ENCODE peak calls at places on chromosomes 6 and 20, in five cellular contexts. R is OCI-LY7, H is A549, C is psoas muscle, L is ovary. W is an unnamed sample.

GRCh38 chr20:14193885-14194284 is 143.5 kb downstream of the FLRT3 start:
- DNase-seq in R (no peak), H (peak), C (no peak), L (no peak), W (no peak)

GRCh38 chr6:106116125-106116524 is 30.0 kb downstream of the PRDM1 start:
- DNase-seq in R (no peak), H (no peak), C (no peak), L (no peak), W (no peak)

GRCh38 chr20:1924910-1925861 is 30.0 kb downstream of the SIRPA start:
- DNase-seq in R (no peak), H (peak), C (no peak), L (no peak), W (no peak)

GRCh38 chr20:37763105-37763504 is 69.3 kb downstream of the CTNNBL1 start:
- DNase-seq in R (no peak), H (no peak), C (no peak), L (no peak), W (no peak)

GRCh38 chr6:113644861-113645575 is 212.1 kb upstream of the MARCKS start:
- DNase-seq in R (no peak), H (no peak), C (no peak), L (no peak), W (no peak)

GRCh38 chr6:25682324-25682723 is 30.3 kb downstream of the SCGN start:
- DNase-seq in R (no peak), H (no peak), C (no peak), L (no peak), W (no peak)

GRCh38 chr20:50724851-50725721 is 6.3 kb upstream of the PARD6B start:
- DNase-seq in R (no peak), H (peak), C (peak), L (peak), W (peak)

GRCh38 chr6:151493495-151494234 is at the start of gene CCDC170:
- DNase-seq in R (no peak), H (peak), C (peak), L (peak), W (no peak)

GRCh38 chr6:35330541-35331119 is 11.7 kb upstream of the PPARD start:
- DNase-seq in R (no peak), H (no peak), C (no peak), L (no peak), W (no peak)

GRCh38 chr6:26215200-26216014 is 128.2 kb downstream of the HFE start:
- DNase-seq in R (peak), H (no peak), C (no peak), L (peak), W (no peak)

GRCh38 chr6:130470777-130471176 is 105.0 kb downstream of the TMEM200A start:
- DNase-seq in R (no peak), H (no peak), C (no peak), L (no peak), W (no peak)

GRCh38 chr20:35600176-35600995 is 15.2 kb upstream of the SPAG4 start:
- DNase-seq in R (no peak), H (no peak), C (peak), L (peak), W (no peak)

GRCh38 chr6:36781669-36782068 is 57.6 kb downstream of the CPNE5 start:
- DNase-seq in R (no peak), H (no peak), C (no peak), L (no peak), W (peak)

GRCh38 chr6:142926494-142927273 is 18.3 kb downstream of the HIVEP2 start:
- DNase-seq in R (peak), H (peak), C (peak), L (peak), W (peak)

GRCh38 chr20:33897313-33897912 is 86.3 kb downstream of the CHMP4B start:
- DNase-seq in R (no peak), H (no peak), C (no peak), L (no peak), W (no peak)

GRCh38 chr6:2748183-2748582 is 2.5 kb downstream of the MYLK4 start:
- DNase-seq in R (no peak), H (no peak), C (peak), L (no peak), W (no peak)

GRCh38 chr6:2750832-2751231 is at the start of gene MYLK4:
- DNase-seq in R (no peak), H (no peak), C (no peak), L (no peak), W (no peak)

GRCh38 chr6:2751871-2752270 is 1.1 kb upstream of the MYLK4 start:
- DNase-seq in R (no peak), H (no peak), C (no peak), L (no peak), W (no peak)

GRCh38 chr6:2752477-2753115 is 1.9 kb upstream of the MYLK4 start:
- DNase-seq in R (no peak), H (no peak), C (no peak), L (no peak), W (no peak)

GRCh38 chr6:2749972-2750600 is 636 bp downstream of the MYLK4 start:
- DNase-seq in R (peak), H (peak), C (peak), L (peak), W (peak)
- TF ChIP-seq CTCF in R (peak), H (peak), C (peak), L (peak), W (peak)

DNA sequence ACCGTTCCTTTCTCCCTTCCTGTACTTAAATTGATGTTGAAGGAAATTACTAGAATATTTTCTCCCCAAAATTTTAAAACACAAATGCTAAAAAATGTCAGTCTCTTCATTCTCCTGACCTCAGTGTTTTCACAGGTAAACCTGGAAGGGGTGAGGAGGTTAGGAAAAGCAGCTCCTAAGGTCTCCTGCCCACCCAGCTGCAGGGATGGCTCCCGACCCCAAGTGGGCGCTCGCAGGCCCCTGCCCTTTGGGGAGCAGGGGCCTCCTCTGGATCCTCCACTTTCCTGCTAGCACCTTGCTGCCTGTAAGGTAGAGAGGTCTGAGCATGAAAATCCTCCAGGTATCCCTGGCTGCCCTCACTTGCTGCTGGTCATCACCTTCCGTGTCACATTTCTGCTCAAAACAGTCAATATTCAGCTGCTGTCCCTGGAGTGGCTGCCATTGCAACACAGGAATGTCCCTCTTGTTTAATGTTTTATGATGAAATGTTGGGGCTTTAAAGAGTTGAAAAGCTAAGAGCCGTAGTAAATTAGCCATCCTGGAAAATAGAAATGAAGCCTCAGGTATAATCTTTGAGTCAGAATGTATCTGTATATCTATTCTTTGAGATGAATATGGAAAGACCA is 10.9 kb upstream of the HSP90AB1 start:
- DNase-seq in R (no peak), H (no peak), C (no peak), L (no peak), W (no peak)
- TF ChIP-seq CTCF in R (no peak), H (no peak), C (no peak), L (no peak), W (no peak)

DNA sequence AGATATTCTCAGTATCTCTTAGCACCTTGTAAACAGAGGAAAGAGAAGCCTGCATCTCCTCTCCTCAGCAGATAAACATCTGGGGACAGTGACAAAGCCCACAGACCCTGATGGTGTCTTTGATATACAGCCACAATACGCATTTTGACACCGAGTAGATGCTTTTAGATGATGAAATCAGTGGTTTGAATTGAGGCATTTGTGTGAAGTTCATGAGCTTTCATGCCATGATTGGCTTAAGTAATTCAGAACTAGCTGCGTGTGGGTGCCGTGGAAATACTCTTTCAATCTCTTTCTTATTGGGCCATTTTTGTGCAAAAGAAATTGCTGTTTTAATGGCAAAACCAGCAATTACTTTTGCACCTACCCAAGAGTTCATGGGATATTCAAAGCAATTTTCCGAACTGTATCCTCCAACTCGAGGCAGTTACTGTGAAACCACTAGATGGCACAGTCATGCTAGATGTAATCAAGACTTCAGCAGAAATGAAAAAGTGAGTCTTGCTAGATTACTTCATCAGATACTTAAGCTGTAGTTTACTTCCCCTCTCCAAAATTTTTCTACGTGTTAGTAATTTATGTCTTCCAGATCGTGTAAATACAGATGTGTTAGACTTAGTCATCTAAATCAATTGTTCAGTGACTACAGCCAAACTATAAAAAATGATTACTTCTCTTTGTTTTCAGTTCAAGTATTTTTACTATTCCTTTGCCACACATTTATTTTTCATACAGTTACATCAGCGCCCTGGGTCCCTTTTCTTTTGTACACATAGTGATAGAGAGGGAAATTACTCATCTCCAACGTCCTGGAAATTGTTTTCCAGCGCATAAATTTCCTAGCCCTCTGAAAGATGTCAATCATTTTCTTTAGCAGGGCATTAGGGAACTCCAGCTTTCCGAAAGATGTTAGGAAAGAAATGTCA is 49.4 kb downstream of the IYD start:
- DNase-seq in R (peak), H (peak), C (no peak), L (no peak), W (peak)
- TF ChIP-seq CTCF in R (peak), H (peak), C (peak), L (peak), W (peak)

GRCh38 chr6:111888928-111889696 is 15.9 kb upstream of the FYN start:
- DNase-seq in R (no peak), H (no peak), C (peak), L (peak), W (no peak)
- TF ChIP-seq CTCF in R (no peak), H (no peak), C (no peak), L (no peak), W (no peak)

DNA sequence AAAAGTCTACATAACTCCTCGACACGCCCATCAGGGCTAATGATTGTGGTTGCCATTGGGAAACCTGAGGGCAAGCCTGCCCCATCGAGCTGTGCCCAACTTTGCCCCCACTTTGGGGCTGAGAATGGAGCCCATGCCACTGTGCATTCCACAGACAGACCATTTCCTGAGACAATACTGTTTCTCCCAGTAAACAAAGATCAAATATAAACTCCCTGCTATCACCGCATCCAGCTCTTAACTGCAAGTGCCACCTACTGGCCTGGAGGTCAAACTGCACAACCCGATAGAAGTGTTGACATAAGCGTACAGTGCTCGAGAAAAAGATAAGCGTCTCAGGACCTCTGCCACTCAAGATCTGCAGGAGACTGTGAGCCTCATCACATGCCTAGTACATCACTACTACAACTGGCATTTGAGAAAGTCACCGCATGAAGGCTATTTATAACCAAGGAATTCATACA is 4.7 kb upstream of the DEFB126 start:
- DNase-seq in R (peak), H (peak), C (no peak), L (no peak), W (no peak)
- TF ChIP-seq CTCF in R (peak), H (peak), C (no peak), L (no peak), W (no peak)

DNA sequence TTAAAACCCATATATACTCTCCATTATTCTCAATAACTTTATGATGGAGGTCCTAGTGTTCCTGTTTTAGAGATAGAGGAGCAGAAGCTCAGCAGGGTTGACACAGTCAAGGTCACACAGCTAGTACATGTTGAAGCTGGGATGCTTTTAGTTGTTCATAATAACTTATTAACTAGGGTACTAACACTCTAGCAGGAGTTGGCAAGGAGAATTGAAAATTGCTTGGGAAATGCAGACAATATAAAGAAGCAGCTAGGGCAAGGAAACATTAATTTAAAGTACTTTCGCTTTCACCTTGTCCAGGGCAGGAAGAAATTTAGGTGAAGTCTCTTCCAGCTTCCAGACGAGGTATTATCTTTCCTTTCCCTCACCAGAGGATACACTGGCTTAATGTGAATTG is 133.7 kb downstream of the RCAN2 start:
- DNase-seq in R (no peak), H (no peak), C (no peak), L (no peak), W (no peak)
- TF ChIP-seq CTCF in R (no peak), H (no peak), C (no peak), L (no peak), W (no peak)

W was measured in GM10248.